ENCODE peak calls at places on chromosomes 1 and 21, in nine cellular contexts. J is fibroblast of mammary gland; F is stomach; K is CD8-positive, alpha-beta T cell; C is tibial artery; M is RWPE1; H is dorsolateral prefrontal cortex; U is neural crest cell; R is left lung. O is an unnamed sample.

GRCh38 chr1:205227584-205228006 is at the start of gene TMCC2:
- DNase-seq in R (peak), M (peak), H (peak), F (peak), C (peak), J (peak), U (peak), K (peak), O (peak)

GRCh38 chr1:23553206-23553895 is 6.0 kb downstream of the ID3 start:
- DNase-seq in U (no peak), M (no peak), K (no peak), R (no peak), F (no peak), C (no peak), J (no peak), H (no peak), O (no peak)

GRCh38 chr1:197614916-197615692 is 160.2 kb downstream of the DENND1B start:
- DNase-seq in H (peak), K (no peak), R (no peak), J (peak), C (peak), F (peak), U (peak), M (peak), O (peak)

GRCh38 chr1:64515427-64515826 is 45.5 kb downstream of the CACHD1 start:
- DNase-seq in H (peak), R (no peak), F (peak), C (peak), K (no peak), M (no peak), J (peak), U (no peak), O (peak)

GRCh38 chr1:172966844-172967540 is 83.7 kb downstream of the TNFSF18 start:
- DNase-seq in K (no peak), F (no peak), J (peak), C (no peak), U (no peak), H (no peak), R (no peak), M (no peak), O (peak)

GRCh38 chr1:9341301-9341845 is 48.7 kb downstream of the SPSB1 start:
- DNase-seq in F (no peak), H (no peak), J (no peak), U (no peak), C (no peak), K (no peak), R (peak), M (no peak), O (no peak)

GRCh38 chr1:228369608-228370438 is 36.8 kb downstream of the TRIM11 start:
- DNase-seq in U (no peak), H (no peak), R (peak), F (no peak), J (no peak), K (no peak), C (no peak), M (no peak), O (no peak)

GRCh38 chr1:217564833-217565232 is 66.1 kb downstream of the GPATCH2 start:
- DNase-seq in M (no peak), F (no peak), C (no peak), R (no peak), U (no peak), H (no peak), J (no peak), K (no peak), O (no peak)

GRCh38 chr1:4062560-4062959 is 162.5 kb upstream of the C1orf174 start:
- DNase-seq in J (no peak), C (no peak), M (no peak), R (no peak), U (no peak), F (peak), H (no peak), K (no peak), O (no peak)

GRCh38 chr1:165050246-165050645 is 306.3 kb downstream of the LMX1A start:
- DNase-seq in M (no peak), U (no peak), J (no peak), R (no peak), H (no peak), C (no peak), F (no peak), K (no peak), O (peak)

GRCh38 chr1:236222616-236223015 is 59.1 kb downstream of the ERO1B start:
- DNase-seq in U (no peak), K (no peak), C (no peak), M (no peak), J (no peak), H (no peak), F (no peak), R (no peak), O (no peak)

GRCh38 chr21:26769613-26770188 is 75.5 kb downstream of the ADAMTS1 start:
- DNase-seq in J (peak), K (no peak), U (no peak), F (no peak), M (peak), R (no peak), H (no peak), C (no peak), O (peak)

GRCh38 chr1:82329226-82329625 is 528.5 kb downstream of the ADGRL2 start:
- DNase-seq in K (no peak), J (no peak), R (no peak), U (no peak), F (no peak), H (no peak), C (no peak), M (no peak), O (no peak)

GRCh38 chr1:208895171-208895570 is 651.0 kb upstream of the PLXNA2 start:
- DNase-seq in M (no peak), F (no peak), R (no peak), C (no peak), J (no peak), H (no peak), K (no peak), U (no peak), O (no peak)

GRCh38 chr21:43369596-43370090 is 57.3 kb downstream of the SIK1 start:
- DNase-seq in R (peak), U (no peak), F (no peak), K (no peak), M (no peak), J (no peak), H (no peak), C (no peak), O (no peak)

GRCh38 chr21:38921511-38922215 is 115.9 kb downstream of the ETS2 start:
- DNase-seq in H (no peak), C (no peak), F (no peak), M (no peak), R (no peak), K (no peak), U (no peak), J (peak), O (peak)

GRCh38 chr1:168246506-168246905 is 20.7 kb downstream of the SFT2D2 start:
- DNase-seq in K (no peak), U (no peak), R (no peak), C (no peak), H (no peak), M (no peak), F (no peak), J (no peak), O (no peak)

GRCh38 chr1:240254778-240255291 is 163.2 kb downstream of the FMN2 start:
- DNase-seq in K (no peak), C (no peak), F (no peak), R (no peak), J (no peak), H (no peak), U (no peak), M (no peak), O (peak)

GRCh38 chr1:15410223-15410883 is 665 bp downstream of the EFHD2 start:
- DNase-seq in R (peak), J (no peak), M (no peak), H (no peak), K (no peak), F (no peak), U (no peak), C (no peak), O (no peak)

GRCh38 chr1:54953846-54954245 is 26.6 kb upstream of the TMEM61 start:
- DNase-seq in U (no peak), H (no peak), C (no peak), K (no peak), R (no peak), J (no peak), F (no peak), M (no peak), O (no peak)

GRCh38 chr1:168709896-168710305 is 19.1 kb downstream of the DPT start:
- DNase-seq in M (peak), H (no peak), U (no peak), K (no peak), F (no peak), C (no peak), J (peak), R (no peak), O (peak)

GRCh38 chr1:154877370-154877974 is 7.4 kb upstream of the KCNN3 start:
- DNase-seq in J (peak), F (no peak), K (no peak), C (no peak), M (no peak), H (no peak), R (no peak), U (no peak), O (peak)

GRCh38 chr1:24909388-24909898 is 20.6 kb downstream of the RUNX3 start:
- DNase-seq in F (peak), U (peak), R (peak), K (no peak), J (peak), H (no peak), M (no peak), C (peak), O (no peak)

GRCh38 chr1:101130673-101131072 is 105.1 kb upstream of the DPH5 start:
- DNase-seq in U (no peak), F (no peak), J (peak), M (peak), K (no peak), R (no peak), H (no peak), C (no peak), O (no peak)

GRCh38 chr1:45843474-45843905 is 40.1 kb downstream of the MAST2 start:
- DNase-seq in U (no peak), M (peak), H (no peak), F (no peak), K (no peak), R (no peak), J (peak), C (no peak), O (peak)

GRCh38 chr1:217554849-217555248 is 76.0 kb downstream of the GPATCH2 start:
- DNase-seq in M (peak), R (no peak), U (no peak), K (no peak), H (no peak), F (no peak), J (peak), C (no peak), O (peak)

GRCh38 chr1:76257823-76258222 is 183.3 kb downstream of the ST6GALNAC3 start:
- DNase-seq in C (no peak), U (no peak), M (no peak), H (no peak), R (no peak), J (no peak), F (no peak), K (no peak), O (no peak)

GRCh38 chr1:221141606-221142285 is 262.5 kb downstream of the HLX start:
- DNase-seq in K (no peak), C (no peak), F (no peak), H (no peak), J (no peak), R (no peak), U (no peak), M (no peak), O (no peak)

GRCh38 chr1:45802343-45803298 is 791 bp upstream of the MAST2 start:
- DNase-seq in J (peak), R (peak), H (peak), M (peak), K (no peak), U (peak), C (peak), F (peak), O (peak)

GRCh38 chr1:44645466-44646244 is 28.6 kb downstream of the TMEM53 start:
- DNase-seq in M (no peak), H (peak), R (peak), K (no peak), J (peak), U (no peak), F (peak), C (peak), O (no peak)

GRCh38 chr1:3453891-3454810 is at the start of gene ARHGEF16:
- DNase-seq in F (peak), K (no peak), H (peak), C (no peak), J (peak), R (peak), M (peak), U (peak), O (peak)

GRCh38 chr1:30728340-30728739 is 5.0 kb upstream of the MATN1 start:
- DNase-seq in J (no peak), M (no peak), H (no peak), K (no peak), U (no peak), C (no peak), R (peak), F (no peak), O (no peak)

GRCh38 chr21:26946744-26947446 is 20.0 kb downstream of the ADAMTS5 start:
- DNase-seq in R (no peak), C (no peak), H (no peak), U (no peak), F (no peak), J (peak), K (no peak), M (no peak), O (no peak)

GRCh38 chr21:45993210-45994085 is 11.9 kb downstream of the COL6A1 start:
- DNase-seq in U (no peak), K (peak), F (no peak), H (no peak), J (peak), R (peak), M (no peak), C (peak), O (no peak)

GRCh38 chr1:151822404-151822803 is 9.2 kb downstream of the RORC start:
- DNase-seq in J (no peak), C (no peak), K (no peak), M (no peak), U (no peak), H (no peak), F (no peak), R (no peak), O (no peak)

GRCh38 chr1:119947468-119947867 is 51.2 kb upstream of the ADAM30 start:
- DNase-seq in H (no peak), R (no peak), J (peak), U (no peak), F (no peak), C (no peak), M (no peak), K (no peak), O (peak)

GRCh38 chr1:200179126-200179780 is 151.7 kb downstream of the NR5A2 start:
- DNase-seq in J (peak), F (no peak), K (no peak), M (no peak), R (no peak), C (no peak), H (no peak), U (no peak), O (peak)

GRCh38 chr1:94160811-94161210 is 39.9 kb upstream of the ABCA4 start:
- DNase-seq in U (no peak), C (no peak), F (no peak), R (no peak), H (peak), J (peak), M (peak), K (no peak), O (peak)

DNA sequence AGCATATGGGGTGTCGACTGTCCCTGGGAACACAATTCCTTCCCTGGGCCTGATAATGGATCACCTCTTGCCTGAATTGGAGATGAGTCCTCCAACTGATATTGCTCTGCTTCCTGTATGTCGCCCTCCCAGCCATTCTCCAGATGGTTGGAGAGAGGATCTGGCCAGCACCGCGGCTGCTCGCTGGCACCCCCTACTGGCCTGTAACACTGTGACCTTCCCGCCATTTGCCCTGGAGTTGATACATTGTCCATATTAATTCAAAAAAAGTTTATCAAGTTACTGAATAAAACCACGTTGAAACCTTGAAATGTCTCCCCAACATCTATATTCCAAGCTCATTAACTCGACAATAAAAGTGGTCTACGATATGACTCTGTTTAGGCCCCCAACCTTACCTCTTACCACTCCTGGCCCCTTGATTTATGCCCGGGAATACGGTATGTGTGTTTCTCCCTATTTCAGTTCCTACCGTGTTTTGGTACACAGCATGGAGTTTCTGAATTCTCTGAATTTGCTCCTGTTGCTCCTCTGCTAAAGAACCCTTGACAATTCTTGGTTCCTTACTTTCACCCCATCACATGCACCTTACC is 241.8 kb upstream of the KIAA0040 start:
- DNase-seq in R (no peak), K (no peak), F (no peak), C (no peak), M (no peak), J (no peak), U (no peak), H (no peak), O (peak)
- TF ChIP-seq CTCF in R (no peak), K (no peak), F (no peak), C (no peak), M (no peak), J (peak), U (peak), H (no peak), O (peak)

GRCh38 chr1:103171041-103171590 is 62.8 kb upstream of the COL11A1 start:
- DNase-seq in U (no peak), R (no peak), M (no peak), K (no peak), H (no peak), F (no peak), C (no peak), J (peak), O (no peak)

DNA sequence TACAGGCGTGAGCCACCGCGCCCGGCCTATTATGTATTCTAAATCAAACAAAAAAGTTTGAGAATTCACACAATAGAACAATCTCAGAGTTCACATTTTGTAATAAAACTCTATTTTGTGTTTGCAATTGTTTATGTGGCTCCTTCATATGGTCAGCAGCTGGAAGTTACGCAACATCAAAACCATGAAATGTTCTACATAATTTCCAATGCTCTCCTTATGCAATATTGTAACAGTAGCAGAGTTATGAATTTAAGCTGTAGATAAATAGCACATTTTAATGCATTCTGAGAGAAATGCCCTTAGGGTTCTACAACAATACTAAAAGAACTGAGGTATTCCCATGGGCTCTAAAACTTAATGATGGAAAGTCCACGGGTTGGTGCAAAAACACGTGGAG is 62.3 kb upstream of the COL11A1 start:
- DNase-seq in U (no peak), H (no peak), K (no peak), R (peak), F (no peak), C (no peak), J (peak), M (no peak), O (peak)
- TF ChIP-seq CTCF in U (no peak), H (no peak), K (no peak), R (no peak), F (no peak), C (no peak), J (no peak), M (no peak), O (no peak)

GRCh38 chr1:83990734-83991133 is 8.2 kb downstream of the TTLL7 start:
- DNase-seq in K (no peak), H (no peak), C (no peak), U (no peak), F (no peak), R (no peak), J (no peak), M (no peak), O (peak)
- TF ChIP-seq CTCF in K (peak), H (no peak), C (no peak), U (no peak), F (no peak), R (no peak), J (no peak), M (no peak), O (peak)

GRCh38 chr1:56029329-56030003 is 549.9 kb downstream of the PLPP3 start:
- DNase-seq in H (no peak), F (no peak), K (no peak), R (no peak), U (no peak), C (no peak), J (no peak), M (no peak), O (no peak)
- TF ChIP-seq CTCF in H (no peak), F (no peak), K (no peak), R (no peak), U (no peak), C (no peak), J (no peak), M (no peak), O (no peak)

GRCh38 chr1:190633488-190633887 is 155.8 kb upstream of the BRINP3 start:
- DNase-seq in K (no peak), R (no peak), C (no peak), M (no peak), U (no peak), H (no peak), F (no peak), J (no peak), O (no peak)
- TF ChIP-seq CTCF in K (no peak), R (no peak), C (no peak), M (no peak), U (no peak), H (no peak), F (no peak), J (no peak), O (peak)

GRCh38 chr1:7755448-7755847 is 15.6 kb upstream of the VAMP3 start:
- DNase-seq in U (no peak), M (no peak), H (no peak), K (no peak), J (peak), C (no peak), R (no peak), F (no peak), O (peak)

GRCh38 chr1:7749126-7749525 is 22.0 kb upstream of the VAMP3 start:
- DNase-seq in U (no peak), H (no peak), M (no peak), F (no peak), K (no peak), R (no peak), J (no peak), C (no peak), O (no peak)

GRCh38 chr1:7751174-7751573 is 19.9 kb upstream of the VAMP3 start:
- DNase-seq in M (no peak), K (no peak), R (no peak), F (no peak), C (no peak), U (no peak), J (no peak), H (no peak), O (no peak)

GRCh38 chr1:7754234-7754633 is 16.9 kb upstream of the VAMP3 start:
- DNase-seq in K (no peak), R (no peak), C (no peak), J (no peak), F (no peak), M (no peak), U (no peak), H (no peak), O (no peak)

GRCh38 chr1:7752512-7753417 is 18.3 kb upstream of the VAMP3 start:
- DNase-seq in U (peak), H (peak), R (no peak), M (peak), J (peak), K (peak), F (peak), C (peak), O (peak)
- TF ChIP-seq CTCF in U (peak), H (peak), R (peak), M (peak), J (peak), K (peak), F (peak), C (peak), O (peak)

O was measured in MCF 10A.